ENCODE peak calls at places on chromosomes 16 and 17, in six cellular contexts. J is sigmoid colon, S is transverse colon, Q is endothelial cell of umbilical vein, F is GM23338, U is suprapubic skin. P is an unnamed sample.
A peak's percentile ranks its signal among the peaks of the same experiment; 100 is the strongest.

GRCh38 chr17:61479493-61480413 is 27.5 kb downstream of the TBX4 start:
- DNase-seq in J (peak; percentile 48), S (no peak), Q (no peak), F (no peak), U (no peak), P (peak; percentile 8)

GRCh38 chr16:79176987-79177386 is 423.6 kb downstream of the MAF start:
- DNase-seq in J (no peak), S (no peak), Q (no peak), F (no peak), U (no peak), P (no peak)

GRCh38 chr16:30110661-30111060 is 2.7 kb downstream of the GDPD3 start:
- DNase-seq in J (no peak), S (no peak), Q (no peak), F (no peak), U (no peak), P (no peak)

GRCh38 chr16:14193316-14193871 is 122.3 kb downstream of the MRTFB start:
- DNase-seq in J (no peak), S (peak; percentile 45), Q (no peak), F (peak; percentile 27), U (no peak), P (no peak)

GRCh38 chr16:2827481-2827790 is 2.7 kb upstream of the ZG16B start:
- DNase-seq in J (peak; percentile 48), S (peak; percentile 4), Q (no peak), F (no peak), U (no peak), P (no peak)

GRCh38 chr17:16129441-16129840 is 85.9 kb downstream of the NCOR1 start:
- DNase-seq in J (no peak), S (no peak), Q (no peak), F (no peak), U (no peak), P (no peak)

GRCh38 chr17:82246365-82247174 is 17.7 kb downstream of the SLC16A3 start:
- DNase-seq in J (no peak), S (peak; percentile 35), Q (peak; percentile 30), F (no peak), U (peak; percentile 65), P (no peak)

GRCh38 chr16:55333690-55334089 is 9.7 kb downstream of the IRX6 start:
- DNase-seq in J (no peak), S (no peak), Q (no peak), F (no peak), U (no peak), P (no peak)

GRCh38 chr17:34582901-34583245 is 3.5 kb downstream of the TMEM132E start:
- DNase-seq in J (no peak), S (no peak), Q (no peak), F (no peak), U (no peak), P (no peak)

GRCh38 chr16:85551319-85551978 is 61.7 kb upstream of the GSE1 start:
- DNase-seq in J (no peak), S (no peak), Q (no peak), F (no peak), U (no peak), P (no peak)

GRCh38 chr16:424033-424622 is 1.3 kb upstream of the RAB11FIP3 start:
- DNase-seq in J (peak; percentile 96), S (peak; percentile 60), Q (peak; percentile 84), F (no peak), U (peak; percentile 85), P (no peak)

GRCh38 chr17:62017496-62017895 is 47.6 kb downstream of the MED13 start:
- DNase-seq in J (no peak), S (no peak), Q (peak; percentile 39), F (no peak), U (no peak), P (no peak)

GRCh38 chr17:64148017-64148631 is 18.2 kb upstream of the ERN1 start:
- DNase-seq in J (no peak), S (no peak), Q (peak; percentile 85), F (peak; percentile 25), U (peak; percentile 49), P (no peak)

GRCh38 chr17:44004077-44004760 is at the start of gene NAGS:
- DNase-seq in J (no peak), S (peak; percentile 14), Q (no peak), F (peak; percentile 71), U (peak; percentile 72), P (peak; percentile 87)

GRCh38 chr16:76970087-76970744 is 220.8 kb upstream of the MON1B start:
- DNase-seq in J (no peak), S (no peak), Q (peak; percentile 60), F (no peak), U (no peak), P (no peak)

GRCh38 chr17:7250655-7251329 is 742 bp downstream of the CTDNEP1 start:
- DNase-seq in J (no peak), S (peak; percentile 29), Q (peak; percentile 42), F (peak; percentile 27), U (no peak), P (peak; percentile 48)

GRCh38 chr17:61805399-61805798 is 57.9 kb downstream of the BRIP1 start:
- DNase-seq in J (no peak), S (no peak), Q (no peak), F (no peak), U (no peak), P (no peak)

GRCh38 chr16:71185366-71185765 is 45.2 kb downstream of the HYDIN start:
- DNase-seq in J (no peak), S (no peak), Q (no peak), F (no peak), U (no peak), P (no peak)

GRCh38 chr17:40779181-40779909 is 3.0 kb downstream of the KRT27 start:
- DNase-seq in J (no peak), S (no peak), Q (no peak), F (peak; percentile 71), U (no peak), P (peak; percentile 72)

GRCh38 chr17:42459983-42460300 is 1.3 kb downstream of the ATP6V0A1 start:
- DNase-seq in J (no peak), S (no peak), Q (peak; percentile 77), F (no peak), U (no peak), P (no peak)

GRCh38 chr17:7403043-7403901 is 625 bp downstream of the TMEM256 start:
- DNase-seq in J (peak; percentile 88), S (peak; percentile 75), Q (no peak), F (peak; percentile 78), U (peak; percentile 84), P (peak; percentile 89)

GRCh38 chr17:6643460-6644125 is 2.7 kb downstream of the TXNDC17 start:
- DNase-seq in J (no peak), S (no peak), Q (no peak), F (no peak), U (no peak), P (no peak)

GRCh38 chr17:75513667-75514052 is 1.7 kb downstream of the CASKIN2 start:
- DNase-seq in J (no peak), S (no peak), Q (no peak), F (no peak), U (no peak), P (no peak)

GRCh38 chr17:50155115-50155819 is 4.8 kb upstream of the PPP1R9B start:
- DNase-seq in J (no peak), S (no peak), Q (no peak), F (no peak), U (no peak), P (no peak)

GRCh38 chr17:50152736-50153135 is 2.3 kb upstream of the PPP1R9B start:
- DNase-seq in J (no peak), S (no peak), Q (no peak), F (no peak), U (no peak), P (no peak)

GRCh38 chr17:50154604-50155003 is 4.1 kb upstream of the PPP1R9B start:
- DNase-seq in J (no peak), S (peak; percentile 43), Q (no peak), F (no peak), U (no peak), P (no peak)

GRCh38 chr17:50151937-50152547 is 1.6 kb upstream of the PPP1R9B start:
- DNase-seq in J (peak; percentile 93), S (peak; percentile 90), Q (peak; percentile 81), F (peak; percentile 96), U (no peak), P (peak; percentile 94)

GRCh38 chr17:50153650-50154575 is 3.4 kb upstream of the PPP1R9B start:
- DNase-seq in J (no peak), S (no peak), Q (no peak), F (no peak), U (no peak), P (no peak)
- TF ChIP-seq POLR2AphosphoS5 in J (no peak), S (no peak), Q (no peak), F (no peak), U (no peak), P (no peak)

GRCh38 chr16:49833055-49833454 is 22.9 kb downstream of the ZNF423 start:
- DNase-seq in J (peak; percentile 90), S (peak; percentile 44), Q (peak; percentile 77), F (peak; percentile 56), U (peak; percentile 80), P (peak; percentile 39)
- H3K4me1 ChIP-seq in J (peaks cover 47% of the 10 kb centered on the region), S (peaks cover 25% of the 10 kb centered on the region), Q (peaks cover 3% of the 10 kb centered on the region), F (peaks cover 62% of the 10 kb centered on the region), U (peaks cover 55% of the 10 kb centered on the region), P (peaks cover 45% of the 10 kb centered on the region)

GRCh38 chr17:57096472-57097198 is 11.6 kb downstream of the AKAP1 start:
- DNase-seq in J (no peak), S (no peak), Q (no peak), F (no peak), U (no peak), P (peak; percentile 63)

GRCh38 chr17:57099165-57099564 is 14.1 kb downstream of the AKAP1 start:
- DNase-seq in J (no peak), S (no peak), Q (no peak), F (no peak), U (no peak), P (no peak)

GRCh38 chr17:57102122-57102521 is 17.1 kb downstream of the AKAP1 start:
- DNase-seq in J (no peak), S (no peak), Q (no peak), F (no peak), U (no peak), P (no peak)

GRCh38 chr17:57092779-57093178 is 7.7 kb downstream of the AKAP1 start:
- DNase-seq in J (peak; percentile 91), S (no peak), Q (no peak), F (no peak), U (no peak), P (no peak)

GRCh38 chr17:57097832-57098421 is 12.9 kb downstream of the AKAP1 start:
- DNase-seq in J (peak; percentile 86), S (no peak), Q (peak; percentile 47), F (no peak), U (no peak), P (no peak)
- TF ChIP-seq POLR2AphosphoS5 in J (peak; percentile 41), S (no peak), Q (no peak), F (no peak), U (no peak), P (no peak)

GRCh38 chr17:17807440-17807839 is 29.3 kb downstream of the SREBF1 start:
- DNase-seq in J (no peak), S (no peak), Q (no peak), F (no peak), U (no peak), P (no peak)
- H3K4me1 ChIP-seq in J (peaks cover 35% of the 10 kb centered on the region), S (peaks cover 3% of the 10 kb centered on the region), Q (peaks cover 3% of the 10 kb centered on the region), F (peaks cover 20% of the 10 kb centered on the region), U (peaks cover 56% of the 10 kb centered on the region), P (peaks cover 23% of the 10 kb centered on the region)

P was measured in upper lobe of left lung.